ENCODE peak calls at places on chromosomes 13 and 19, in six cellular contexts. C is HT1080; I is left ventricle myocardium inferior; P is fibroblast of the conjunctiva; L is neural progenitor cell; H is stimulated activated naive B cell treated with anti-CD40 and anti-IgM and Interleukin-4, amounts not matched to agents 10 μg/mL and 1 μg/mL and 100 μg/mL, for 72 hours. U is an unnamed sample.

GRCh38 chr13:24863748-24864540 is 100.0 kb downstream of the RNF17 start:
- DNase-seq in C (no peak), I (no peak), P (no peak), L (no peak), H (no peak), U (no peak)

GRCh38 chr13:43304945-43305344 is 281.6 kb downstream of the DNAJC15 start:
- DNase-seq in C (peak), I (no peak), P (no peak), L (no peak), H (no peak), U (peak)

GRCh38 chr13:50731400-50731799 is 112.1 kb downstream of the DLEU7 start:
- DNase-seq in C (peak), I (no peak), P (peak), L (no peak), H (no peak), U (no peak)

GRCh38 chr13:24279706-24280105 is 29.7 kb upstream of the C1QTNF9 start:
- DNase-seq in C (no peak), I (no peak), P (no peak), L (no peak), H (no peak), U (no peak)

GRCh38 chr13:31909889-31910551 is 121.6 kb upstream of the FRY start:
- DNase-seq in C (peak), I (no peak), P (peak), L (peak), H (peak), U (no peak)

GRCh38 chr13:27024781-27025492 is 146.7 kb downstream of the USP12 start:
- DNase-seq in C (no peak), I (no peak), P (no peak), L (no peak), H (no peak), U (no peak)

GRCh38 chr19:14649020-14649419 is 25.6 kb downstream of the ADGRE3 start:
- DNase-seq in C (no peak), I (no peak), P (no peak), L (no peak), H (no peak), U (no peak)

GRCh38 chr19:16470911-16471811 is 609 bp downstream of the EPS15L1 start:
- DNase-seq in C (peak), I (no peak), P (no peak), L (peak), H (no peak), U (peak)

GRCh38 chr19:6066661-6067646 is 43.3 kb downstream of the RFX2 start:
- DNase-seq in C (peak), I (peak), P (peak), L (peak), H (no peak), U (peak)

GRCh38 chr13:33032037-33032625 is 15.9 kb downstream of the KL start:
- DNase-seq in C (no peak), I (peak), P (no peak), L (no peak), H (no peak), U (no peak)

GRCh38 chr13:113495494-113496251 is 5.2 kb upstream of the DCUN1D2 start:
- DNase-seq in C (peak), I (no peak), P (no peak), L (peak), H (no peak), U (peak)

GRCh38 chr13:83378901-83379300 is 503.4 kb downstream of the SLITRK1 start:
- DNase-seq in C (peak), I (no peak), P (no peak), L (no peak), H (no peak), U (no peak)

GRCh38 chr19:31071157-31071855 is 277.9 kb downstream of the TSHZ3 start:
- DNase-seq in C (no peak), I (no peak), P (no peak), L (no peak), H (no peak), U (no peak)

GRCh38 chr13:73767747-73768315 is 366.4 kb downstream of the KLF12 start:
- DNase-seq in C (peak), I (no peak), P (no peak), L (peak), H (no peak), U (peak)

GRCh38 chr19:47994209-47994802 is at the start of gene ELSPBP1:
- DNase-seq in C (no peak), I (no peak), P (no peak), L (no peak), H (no peak), U (no peak)

GRCh38 chr19:37313335-37313627 is 57.6 kb upstream of the ZNF527 start:
- DNase-seq in C (no peak), I (no peak), P (no peak), L (no peak), H (no peak), U (no peak)

GRCh38 chr13:42807866-42808265 is 26.5 kb downstream of the FAM216B start:
- DNase-seq in C (peak), I (no peak), P (no peak), L (no peak), H (no peak), U (no peak)

GRCh38 chr19:15563931-15564330 is 51.1 kb upstream of the CYP4F8 start:
- DNase-seq in C (no peak), I (no peak), P (no peak), L (no peak), H (no peak), U (peak)

GRCh38 chr19:47754206-47755064 is 9.1 kb downstream of the NOP53 start:
- DNase-seq in C (no peak), I (no peak), P (no peak), L (no peak), H (no peak), U (peak)

GRCh38 chr19:1106841-1107654 is 3.3 kb downstream of the GPX4 start:
- DNase-seq in C (no peak), I (no peak), P (no peak), L (no peak), H (no peak), U (no peak)

GRCh38 chr13:30898721-30899188 is 7.3 kb upstream of the MEDAG start:
- DNase-seq in C (peak), I (no peak), P (peak), L (no peak), H (no peak), U (no peak)

GRCh38 chr19:7611541-7612279 is 16.0 kb downstream of the CAMSAP3 start:
- DNase-seq in C (no peak), I (no peak), P (no peak), L (no peak), H (no peak), U (no peak)

GRCh38 chr13:42553098-42554046 is 20.6 kb upstream of the TNFSF11 start:
- DNase-seq in C (peak), I (no peak), P (peak), L (no peak), H (no peak), U (no peak)

GRCh38 chr19:18292810-18293641 is 11.6 kb upstream of the JUND start:
- DNase-seq in C (no peak), I (peak), P (peak), L (peak), H (peak), U (peak)

GRCh38 chr13:109198585-109198984 is 569.2 kb downstream of the MYO16 start:
- DNase-seq in C (no peak), I (no peak), P (no peak), L (no peak), H (no peak), U (no peak)

GRCh38 chr13:31866099-31866498 is 126.8 kb downstream of the RXFP2 start:
- DNase-seq in C (no peak), I (no peak), P (no peak), L (no peak), H (no peak), U (no peak)

GRCh38 chr19:16142032-16142580 is 1.4 kb upstream of the HSH2D start:
- DNase-seq in C (no peak), I (no peak), P (no peak), L (no peak), H (no peak), U (no peak)

GRCh38 chr13:35549481-35549880 is 73.0 kb upstream of the MAB21L1 start:
- DNase-seq in C (peak), I (no peak), P (peak), L (no peak), H (no peak), U (no peak)

GRCh38 chr13:52001120-52001731 is 10.0 kb downstream of the ATP7B start:
- DNase-seq in C (peak), I (no peak), P (peak), L (peak), H (no peak), U (peak)

GRCh38 chr19:13400296-13400695 is 106.0 kb downstream of the CACNA1A start:
- DNase-seq in C (no peak), I (no peak), P (no peak), L (no peak), H (no peak), U (no peak)

GRCh38 chr19:44447864-44448674 is at the start of gene ZNF229:
- DNase-seq in C (peak), I (peak), P (peak), L (peak), H (peak), U (no peak)

GRCh38 chr13:44906758-44907157 is 82.5 kb downstream of the NUFIP1 start:
- DNase-seq in C (no peak), I (no peak), P (peak), L (no peak), H (no peak), U (no peak)

GRCh38 chr19:38047048-38047435 is 140.0 kb downstream of the SIPA1L3 start:
- DNase-seq in C (no peak), I (no peak), P (no peak), L (no peak), H (peak), U (no peak)

GRCh38 chr19:4556574-4557185 is 2.8 kb downstream of the SEMA6B start:
- DNase-seq in C (no peak), I (no peak), P (no peak), L (peak), H (no peak), U (peak)

GRCh38 chr19:42028304-42029216 is 34.5 kb upstream of the ATP1A3 start:
- DNase-seq in C (peak), I (no peak), P (no peak), L (peak), H (no peak), U (peak)

GRCh38 chr19:4910594-4911273 is 1.4 kb downstream of the UHRF1 start:
- DNase-seq in C (peak), I (no peak), P (no peak), L (peak), H (no peak), U (peak)

GRCh38 chr19:40407714-40408600 is 5.2 kb downstream of the PRX start:
- DNase-seq in C (no peak), I (no peak), P (no peak), L (no peak), H (no peak), U (peak)

GRCh38 chr13:114144606-114145244 is 12.3 kb upstream of the RASA3 start:
- DNase-seq in C (no peak), I (no peak), P (no peak), L (no peak), H (no peak), U (no peak)

GRCh38 chr13:59458908-59459579 is 704.7 kb downstream of the DIAPH3 start:
- DNase-seq in C (peak), I (no peak), P (peak), L (peak), H (no peak), U (no peak)

U was measured in H7.